ENCODE peak calls at places on chromosomes 13 and 19, in ten cellular contexts. One of them, this sample, is unnamed.
A peak's percentile ranks its signal among the peaks of the same experiment; 100 is the strongest.

GRCh38 chr13:90738881-90739280 is 608.6 kb upstream of the MIR17HG start:
- DNase-seq in tibial artery: no peak
- DNase-seq in fibroblast of lung: peak; percentile 82
- DNase-seq in naive thymus-derived CD4-positive, alpha-beta T cell: no peak
- DNase-seq in psoas muscle: no peak
- DNase-seq in upper lobe of left lung: no peak
- DNase-seq in astrocyte: peak; percentile 81
- DNase-seq in right lobe of liver: no peak
- DNase-seq in neural progenitor cell: no peak
- DNase-seq in body of pancreas: no peak
- DNase-seq in this sample: no peak

GRCh38 chr13:49042476-49042875 is 66.8 kb downstream of the FNDC3A start:
- DNase-seq in right lobe of liver: no peak
- DNase-seq in upper lobe of left lung: no peak
- DNase-seq in tibial artery: no peak
- DNase-seq in fibroblast of lung: peak; percentile 85
- DNase-seq in neural progenitor cell: no peak
- DNase-seq in body of pancreas: no peak
- DNase-seq in psoas muscle: no peak
- DNase-seq in naive thymus-derived CD4-positive, alpha-beta T cell: no peak
- DNase-seq in astrocyte: peak; percentile 79
- DNase-seq in this sample: no peak

GRCh38 chr19:6718741-6719539 is 1.5 kb downstream of the C3 start:
- DNase-seq in body of pancreas: peak; percentile 62
- DNase-seq in right lobe of liver: peak; percentile 97
- DNase-seq in naive thymus-derived CD4-positive, alpha-beta T cell: peak; percentile 10
- DNase-seq in neural progenitor cell: peak; percentile 55
- DNase-seq in astrocyte: no peak
- DNase-seq in tibial artery: no peak
- DNase-seq in upper lobe of left lung: peak; percentile 66
- DNase-seq in fibroblast of lung: no peak
- DNase-seq in psoas muscle: peak; percentile 81
- DNase-seq in this sample: no peak

GRCh38 chr13:29196409-29197074 is 376.4 kb downstream of the MTUS2 start:
- DNase-seq in naive thymus-derived CD4-positive, alpha-beta T cell: no peak
- DNase-seq in psoas muscle: no peak
- DNase-seq in body of pancreas: no peak
- DNase-seq in astrocyte: no peak
- DNase-seq in tibial artery: no peak
- DNase-seq in fibroblast of lung: no peak
- DNase-seq in upper lobe of left lung: no peak
- DNase-seq in neural progenitor cell: no peak
- DNase-seq in right lobe of liver: no peak
- DNase-seq in this sample: no peak

GRCh38 chr13:41284512-41285288 is 21.3 kb upstream of the MTRF1 start:
- DNase-seq in fibroblast of lung: peak; percentile 80
- DNase-seq in neural progenitor cell: no peak
- DNase-seq in right lobe of liver: no peak
- DNase-seq in psoas muscle: no peak
- DNase-seq in upper lobe of left lung: no peak
- DNase-seq in tibial artery: no peak
- DNase-seq in naive thymus-derived CD4-positive, alpha-beta T cell: no peak
- DNase-seq in astrocyte: peak; percentile 71
- DNase-seq in body of pancreas: no peak
- DNase-seq in this sample: no peak

GRCh38 chr19:38850976-38851621 is 1.3 kb upstream of the HNRNPL start:
- DNase-seq in tibial artery: peak; percentile 75
- DNase-seq in astrocyte: no peak
- DNase-seq in neural progenitor cell: peak; percentile 80
- DNase-seq in upper lobe of left lung: peak; percentile 76
- DNase-seq in psoas muscle: peak; percentile 74
- DNase-seq in naive thymus-derived CD4-positive, alpha-beta T cell: no peak
- DNase-seq in body of pancreas: no peak
- DNase-seq in right lobe of liver: peak; percentile 64
- DNase-seq in fibroblast of lung: no peak
- DNase-seq in this sample: peak; percentile 58

GRCh38 chr19:19774354-19775033 is 41.6 kb upstream of the ZNF14 start:
- DNase-seq in psoas muscle: no peak
- DNase-seq in neural progenitor cell: no peak
- DNase-seq in naive thymus-derived CD4-positive, alpha-beta T cell: no peak
- DNase-seq in upper lobe of left lung: no peak
- DNase-seq in fibroblast of lung: no peak
- DNase-seq in tibial artery: no peak
- DNase-seq in right lobe of liver: no peak
- DNase-seq in body of pancreas: no peak
- DNase-seq in astrocyte: no peak
- DNase-seq in this sample: no peak

GRCh38 chr19:19997656-19998268 is 41.5 kb downstream of the ZNF682 start:
- DNase-seq in tibial artery: no peak
- DNase-seq in astrocyte: no peak
- DNase-seq in neural progenitor cell: peak; percentile 16
- DNase-seq in body of pancreas: peak; percentile 57
- DNase-seq in right lobe of liver: no peak
- DNase-seq in psoas muscle: no peak
- DNase-seq in naive thymus-derived CD4-positive, alpha-beta T cell: no peak
- DNase-seq in upper lobe of left lung: no peak
- DNase-seq in fibroblast of lung: no peak
- DNase-seq in this sample: peak; percentile 40

GRCh38 chr13:108326318-108326717 is 56.8 kb downstream of the TNFSF13B start:
- DNase-seq in right lobe of liver: no peak
- DNase-seq in fibroblast of lung: no peak
- DNase-seq in naive thymus-derived CD4-positive, alpha-beta T cell: peak; percentile 34
- DNase-seq in body of pancreas: peak; percentile 15
- DNase-seq in neural progenitor cell: no peak
- DNase-seq in tibial artery: no peak
- DNase-seq in upper lobe of left lung: no peak
- DNase-seq in astrocyte: no peak
- DNase-seq in psoas muscle: no peak
- DNase-seq in this sample: no peak

GRCh38 chr13:32530841-32531253 is 7.7 kb downstream of the N4BP2L2 start:
- DNase-seq in neural progenitor cell: no peak
- DNase-seq in right lobe of liver: no peak
- DNase-seq in upper lobe of left lung: no peak
- DNase-seq in tibial artery: no peak
- DNase-seq in astrocyte: peak; percentile 63
- DNase-seq in naive thymus-derived CD4-positive, alpha-beta T cell: peak; percentile 23
- DNase-seq in psoas muscle: no peak
- DNase-seq in fibroblast of lung: peak; percentile 71
- DNase-seq in body of pancreas: peak; percentile 27
- DNase-seq in this sample: no peak

GRCh38 chr19:35507561-35507960 is 5.9 kb downstream of the DMKN start:
- DNase-seq in body of pancreas: no peak
- DNase-seq in tibial artery: no peak
- DNase-seq in right lobe of liver: no peak
- DNase-seq in fibroblast of lung: no peak
- DNase-seq in naive thymus-derived CD4-positive, alpha-beta T cell: no peak
- DNase-seq in neural progenitor cell: no peak
- DNase-seq in astrocyte: no peak
- DNase-seq in upper lobe of left lung: no peak
- DNase-seq in psoas muscle: no peak
- DNase-seq in this sample: no peak

GRCh38 chr13:95137096-95137495 is 164.2 kb downstream of the ABCC4 start:
- DNase-seq in upper lobe of left lung: no peak
- DNase-seq in naive thymus-derived CD4-positive, alpha-beta T cell: no peak
- DNase-seq in neural progenitor cell: no peak
- DNase-seq in astrocyte: no peak
- DNase-seq in tibial artery: no peak
- DNase-seq in body of pancreas: no peak
- DNase-seq in psoas muscle: no peak
- DNase-seq in fibroblast of lung: peak; percentile 15
- DNase-seq in right lobe of liver: no peak
- DNase-seq in this sample: no peak
- H3K27ac ChIP-seq in upper lobe of left lung: no peak overlapping the region
- H3K27ac ChIP-seq in naive thymus-derived CD4-positive, alpha-beta T cell: no peak overlapping the region
- H3K27ac ChIP-seq in neural progenitor cell: no peak overlapping the region
- H3K27ac ChIP-seq in astrocyte: no peak overlapping the region
- H3K27ac ChIP-seq in tibial artery: no peak overlapping the region
- H3K27ac ChIP-seq in body of pancreas: no peak overlapping the region
- H3K27ac ChIP-seq in psoas muscle: no peak overlapping the region
- H3K27ac ChIP-seq in fibroblast of lung: no peak overlapping the region
- H3K27ac ChIP-seq in right lobe of liver: no peak overlapping the region
- H3K27ac ChIP-seq in this sample: no peak overlapping the region

GRCh38 chr13:45943965-45944364 is 92.4 kb upstream of the SIAH3 start:
- DNase-seq in fibroblast of lung: peak; percentile 55
- DNase-seq in right lobe of liver: no peak
- DNase-seq in tibial artery: no peak
- DNase-seq in astrocyte: peak; percentile 37
- DNase-seq in neural progenitor cell: no peak
- DNase-seq in body of pancreas: no peak
- DNase-seq in naive thymus-derived CD4-positive, alpha-beta T cell: no peak
- DNase-seq in upper lobe of left lung: no peak
- DNase-seq in psoas muscle: no peak
- DNase-seq in this sample: no peak
- H3K36me3 ChIP-seq in fibroblast of lung: no peaks in the 10 kb centered on the region
- H3K36me3 ChIP-seq in right lobe of liver: no peaks in the 10 kb centered on the region
- H3K36me3 ChIP-seq in tibial artery: no peaks in the 10 kb centered on the region
- H3K36me3 ChIP-seq in astrocyte: no peaks in the 10 kb centered on the region
- H3K36me3 ChIP-seq in neural progenitor cell: no peaks in the 10 kb centered on the region
- H3K36me3 ChIP-seq in body of pancreas: no peaks in the 10 kb centered on the region
- H3K36me3 ChIP-seq in naive thymus-derived CD4-positive, alpha-beta T cell: no peaks in the 10 kb centered on the region
- H3K36me3 ChIP-seq in upper lobe of left lung: no peaks in the 10 kb centered on the region
- H3K36me3 ChIP-seq in psoas muscle: no peaks in the 10 kb centered on the region
- H3K36me3 ChIP-seq in this sample: no peaks in the 10 kb centered on the region

GRCh38 chr13:97496511-97496910 is 62.5 kb downstream of the RAP2A start:
- DNase-seq in upper lobe of left lung: no peak
- DNase-seq in right lobe of liver: no peak
- DNase-seq in fibroblast of lung: no peak
- DNase-seq in tibial artery: no peak
- DNase-seq in naive thymus-derived CD4-positive, alpha-beta T cell: no peak
- DNase-seq in astrocyte: no peak
- DNase-seq in psoas muscle: no peak
- DNase-seq in neural progenitor cell: no peak
- DNase-seq in body of pancreas: no peak
- DNase-seq in this sample: no peak

GRCh38 chr13:97493471-97493870 is 59.5 kb downstream of the RAP2A start:
- DNase-seq in upper lobe of left lung: no peak
- DNase-seq in neural progenitor cell: no peak
- DNase-seq in fibroblast of lung: no peak
- DNase-seq in right lobe of liver: no peak
- DNase-seq in body of pancreas: no peak
- DNase-seq in tibial artery: no peak
- DNase-seq in psoas muscle: no peak
- DNase-seq in astrocyte: no peak
- DNase-seq in naive thymus-derived CD4-positive, alpha-beta T cell: no peak
- DNase-seq in this sample: no peak

GRCh38 chr13:97492684-97493371 is 58.9 kb downstream of the RAP2A start:
- DNase-seq in naive thymus-derived CD4-positive, alpha-beta T cell: no peak
- DNase-seq in astrocyte: no peak
- DNase-seq in right lobe of liver: no peak
- DNase-seq in psoas muscle: no peak
- DNase-seq in body of pancreas: no peak
- DNase-seq in neural progenitor cell: no peak
- DNase-seq in fibroblast of lung: no peak
- DNase-seq in upper lobe of left lung: no peak
- DNase-seq in tibial artery: no peak
- DNase-seq in this sample: no peak

GRCh38 chr13:97498419-97498818 is 64.5 kb downstream of the RAP2A start:
- DNase-seq in naive thymus-derived CD4-positive, alpha-beta T cell: no peak
- DNase-seq in astrocyte: no peak
- DNase-seq in neural progenitor cell: no peak
- DNase-seq in psoas muscle: no peak
- DNase-seq in body of pancreas: no peak
- DNase-seq in right lobe of liver: no peak
- DNase-seq in tibial artery: no peak
- DNase-seq in upper lobe of left lung: no peak
- DNase-seq in fibroblast of lung: no peak
- DNase-seq in this sample: no peak

GRCh38 chr13:97495678-97496077 is 61.7 kb downstream of the RAP2A start:
- DNase-seq in tibial artery: no peak
- DNase-seq in body of pancreas: no peak
- DNase-seq in astrocyte: no peak
- DNase-seq in psoas muscle: no peak
- DNase-seq in naive thymus-derived CD4-positive, alpha-beta T cell: no peak
- DNase-seq in neural progenitor cell: no peak
- DNase-seq in fibroblast of lung: no peak
- DNase-seq in right lobe of liver: no peak
- DNase-seq in upper lobe of left lung: no peak
- DNase-seq in this sample: no peak
- H3K27ac ChIP-seq in tibial artery: no peak overlapping the region
- H3K27ac ChIP-seq in body of pancreas: no peak overlapping the region
- H3K27ac ChIP-seq in astrocyte: no peak overlapping the region
- H3K27ac ChIP-seq in psoas muscle: no peak overlapping the region
- H3K27ac ChIP-seq in naive thymus-derived CD4-positive, alpha-beta T cell: no peak overlapping the region
- H3K27ac ChIP-seq in neural progenitor cell: no peak overlapping the region
- H3K27ac ChIP-seq in fibroblast of lung: no peak overlapping the region
- H3K27ac ChIP-seq in right lobe of liver: no peak overlapping the region
- H3K27ac ChIP-seq in upper lobe of left lung: no peak overlapping the region
- H3K27ac ChIP-seq in this sample: no peak overlapping the region

GRCh38 chr19:4447327-4448146 is 10.1 kb downstream of the UBXN6 start:
- DNase-seq in psoas muscle: no peak
- DNase-seq in right lobe of liver: no peak
- DNase-seq in tibial artery: no peak
- DNase-seq in astrocyte: no peak
- DNase-seq in fibroblast of lung: no peak
- DNase-seq in neural progenitor cell: no peak
- DNase-seq in body of pancreas: no peak
- DNase-seq in naive thymus-derived CD4-positive, alpha-beta T cell: no peak
- DNase-seq in upper lobe of left lung: peak; percentile 62
- DNase-seq in this sample: no peak

GRCh38 chr19:4445963-4446668 is 11.5 kb downstream of the UBXN6 start:
- DNase-seq in body of pancreas: no peak
- DNase-seq in neural progenitor cell: no peak
- DNase-seq in naive thymus-derived CD4-positive, alpha-beta T cell: no peak
- DNase-seq in right lobe of liver: no peak
- DNase-seq in upper lobe of left lung: peak; percentile 81
- DNase-seq in fibroblast of lung: no peak
- DNase-seq in psoas muscle: no peak
- DNase-seq in tibial artery: no peak
- DNase-seq in astrocyte: no peak
- DNase-seq in this sample: no peak

GRCh38 chr19:4448147-4448985 is 9.2 kb downstream of the UBXN6 start:
- DNase-seq in upper lobe of left lung: peak; percentile 71
- DNase-seq in astrocyte: no peak
- DNase-seq in right lobe of liver: peak; percentile 80
- DNase-seq in body of pancreas: peak; percentile 89
- DNase-seq in neural progenitor cell: no peak
- DNase-seq in tibial artery: no peak
- DNase-seq in naive thymus-derived CD4-positive, alpha-beta T cell: no peak
- DNase-seq in fibroblast of lung: no peak
- DNase-seq in psoas muscle: no peak
- DNase-seq in this sample: no peak

GRCh38 chr19:4444765-4445741 is 12.5 kb downstream of the UBXN6 start:
- DNase-seq in right lobe of liver: no peak
- DNase-seq in body of pancreas: no peak
- DNase-seq in astrocyte: no peak
- DNase-seq in neural progenitor cell: no peak
- DNase-seq in tibial artery: no peak
- DNase-seq in naive thymus-derived CD4-positive, alpha-beta T cell: no peak
- DNase-seq in upper lobe of left lung: peak; percentile 81
- DNase-seq in fibroblast of lung: no peak
- DNase-seq in psoas muscle: no peak
- DNase-seq in this sample: no peak

DNA sequence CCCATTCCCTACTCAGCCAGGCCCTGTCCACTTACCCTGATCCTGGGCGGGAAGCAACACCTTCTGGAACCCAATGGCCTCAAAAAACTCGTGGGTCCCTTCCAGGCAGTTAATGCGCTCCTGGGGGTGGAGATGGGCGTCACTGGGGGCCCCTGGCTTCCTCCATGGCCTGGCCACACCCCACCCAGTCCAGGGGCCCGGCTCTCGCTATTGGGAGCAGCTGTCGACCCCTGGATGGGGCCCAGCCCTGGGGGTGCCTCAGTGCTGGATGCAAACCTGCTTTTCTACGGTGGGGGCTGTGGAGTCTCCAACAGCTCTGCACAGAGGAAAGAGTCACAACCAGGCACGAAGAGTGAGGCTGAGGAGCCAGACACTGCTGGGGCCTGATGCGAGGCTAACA is 10.8 kb downstream of the UBXN6 start:
- DNase-seq in tibial artery: no peak
- DNase-seq in body of pancreas: no peak
- DNase-seq in upper lobe of left lung: peak; percentile 54
- DNase-seq in astrocyte: no peak
- DNase-seq in neural progenitor cell: no peak
- DNase-seq in right lobe of liver: no peak
- DNase-seq in psoas muscle: no peak
- DNase-seq in naive thymus-derived CD4-positive, alpha-beta T cell: no peak
- DNase-seq in fibroblast of lung: no peak
- DNase-seq in this sample: no peak
- H3K36me3 ChIP-seq in tibial artery: peaks cover 85% of the 10 kb centered on the region
- H3K36me3 ChIP-seq in body of pancreas: peaks cover 39% of the 10 kb centered on the region
- H3K36me3 ChIP-seq in upper lobe of left lung: peaks cover 77% of the 10 kb centered on the region
- H3K36me3 ChIP-seq in astrocyte: peaks cover 12% of the 10 kb centered on the region
- H3K36me3 ChIP-seq in neural progenitor cell: no peaks in the 10 kb centered on the region
- H3K36me3 ChIP-seq in right lobe of liver: peaks cover 43% of the 10 kb centered on the region
- H3K36me3 ChIP-seq in psoas muscle: peaks cover 2% of the 10 kb centered on the region
- H3K36me3 ChIP-seq in naive thymus-derived CD4-positive, alpha-beta T cell: peaks cover 16% of the 10 kb centered on the region
- H3K36me3 ChIP-seq in fibroblast of lung: peaks cover 52% of the 10 kb centered on the region
- H3K36me3 ChIP-seq in this sample: peaks cover 16% of the 10 kb centered on the region

This sample was measured in CD8-positive, alpha-beta T cell.